ENCODE peak calls at places on chromosomes 7 and 10, in ten cellular contexts. S is fibroblast of lung, X is HCT116, K is neural progenitor cell, U is GM23248, F is H1, N is GM12878, V is H9, W is HepG2, H is SK-N-SH. A is an unnamed sample.

GRCh38 chr7:23044581-23044980 is 30.7 kb upstream of the HYCC1 start:
- DNase-seq in S (no peak), X (no peak), K (no peak), U (no peak), F (no peak), N (no peak), V (no peak), W (no peak), H (no peak), A (no peak)

GRCh38 chr10:14146501-14146900 is 184.2 kb downstream of the FRMD4A start:
- DNase-seq in S (peak; percentile 58), X (no peak), K (no peak), U (peak; percentile 48), F (no peak), N (no peak), V (no peak), W (no peak), H (no peak), A (peak; percentile 45)

GRCh38 chr10:102117391-102118159 is 2.6 kb downstream of the LDB1 start:
- DNase-seq in S (peak; percentile 73), X (no peak), K (peak; percentile 69), U (peak; percentile 76), F (no peak), N (no peak), V (peak; percentile 77), W (peak; percentile 78), H (peak; percentile 89), A (peak; percentile 48)

GRCh38 chr7:73701357-73701995 is 18.0 kb downstream of the STX1A start:
- DNase-seq in S (peak; percentile 68), X (peak; percentile 68), K (peak; percentile 75), U (peak; percentile 60), F (peak; percentile 53), N (no peak), V (peak; percentile 92), W (peak; percentile 54), H (peak; percentile 92), A (peak; percentile 50)

GRCh38 chr10:132762267-132762666 is 23.7 kb downstream of the NKX6-2 start:
- DNase-seq in S (peak; percentile 23), X (no peak), K (no peak), U (no peak), F (no peak), N (no peak), V (no peak), W (no peak), H (no peak), A (peak; percentile 17)

GRCh38 chr7:80721880-80722595 is 83.6 kb downstream of the CD36 start:
- DNase-seq in S (peak; percentile 92), X (peak; percentile 63), K (peak; percentile 29), U (peak; percentile 93), F (no peak), N (no peak), V (no peak), W (no peak), H (no peak), A (peak; percentile 88)

GRCh38 chr7:20310963-20311742 is 19.5 kb upstream of the ITGB8 start:
- DNase-seq in S (peak; percentile 60), X (peak; percentile 38), K (peak; percentile 21), U (peak; percentile 66), F (no peak), N (peak; percentile 61), V (no peak), W (peak; percentile 25), H (no peak), A (no peak)

GRCh38 chr10:88117869-88118632 is 254.6 kb downstream of the PTEN start:
- DNase-seq in S (no peak), X (peak; percentile 10), K (peak; percentile 21), U (no peak), F (no peak), N (no peak), V (peak; percentile 41), W (no peak), H (no peak), A (no peak)

DNA sequence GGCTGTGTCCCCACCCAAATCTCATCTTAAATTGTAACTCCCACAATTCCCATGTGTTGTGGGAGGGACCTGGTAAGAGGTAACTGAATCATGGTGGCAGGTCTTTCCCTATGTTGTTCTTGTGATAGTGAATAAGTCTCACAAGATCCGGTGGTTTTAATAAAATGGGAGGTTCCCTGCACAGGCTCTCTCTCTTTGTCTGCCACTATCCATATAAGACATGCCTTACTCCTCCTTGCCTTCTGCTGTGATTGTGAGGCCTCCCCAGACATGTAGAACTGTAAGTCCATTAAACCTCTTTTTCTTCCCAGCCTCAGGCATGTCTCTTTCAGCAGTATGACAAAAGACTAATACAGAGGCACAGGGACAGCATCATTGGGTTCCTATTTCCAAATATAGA is 381.2 kb downstream of the SFMBT2 start:
- DNase-seq in S (no peak), X (no peak), K (no peak), U (no peak), F (no peak), N (no peak), V (no peak), W (no peak), H (no peak), A (no peak)
- H2AFZ ChIP-seq in S (no peak overlapping the region), X (no peak overlapping the region), K (no peak overlapping the region), U (no peak overlapping the region), F (no peak overlapping the region), N (no peak overlapping the region), V (no peak overlapping the region), W (no peak overlapping the region), H (no peak overlapping the region), A (no peak overlapping the region)

GRCh38 chr7:2530076-2530967 is 10.7 kb downstream of the LFNG start:
- DNase-seq in S (peak; percentile 40), X (no peak), K (peak; percentile 11), U (peak; percentile 60), F (no peak), N (peak; percentile 39), V (no peak), W (no peak), H (no peak), A (no peak)

GRCh38 chr7:2527505-2528464 is 8.2 kb downstream of the LFNG start:
- DNase-seq in S (peak; percentile 82), X (no peak), K (no peak), U (peak; percentile 92), F (no peak), N (no peak), V (no peak), W (peak; percentile 84), H (no peak), A (peak; percentile 70)

GRCh38 chr7:2529161-2530075 is 9.8 kb downstream of the LFNG start:
- DNase-seq in S (peak; percentile 69), X (no peak), K (no peak), U (peak; percentile 90), F (no peak), N (no peak), V (no peak), W (no peak), H (no peak), A (peak; percentile 53)

GRCh38 chr7:2526659-2527504 is 7.3 kb downstream of the LFNG start:
- DNase-seq in S (no peak), X (no peak), K (no peak), U (no peak), F (no peak), N (no peak), V (no peak), W (no peak), H (no peak), A (no peak)

GRCh38 chr7:2528481-2529095 is 9.0 kb downstream of the LFNG start:
- DNase-seq in S (no peak), X (no peak), K (no peak), U (no peak), F (no peak), N (no peak), V (no peak), W (no peak), H (no peak), A (no peak)
- H4K20me1 ChIP-seq in S (no peaks in the 10 kb centered on the region), X (no peaks in the 10 kb centered on the region), K (peaks cover 75% of the 10 kb centered on the region), U (no peaks in the 10 kb centered on the region), F (peaks cover 7% of the 10 kb centered on the region), N (no peaks in the 10 kb centered on the region), V (no peaks in the 10 kb centered on the region), W (no peaks in the 10 kb centered on the region), H (no peaks in the 10 kb centered on the region), A (peaks cover 39% of the 10 kb centered on the region)

DNA sequence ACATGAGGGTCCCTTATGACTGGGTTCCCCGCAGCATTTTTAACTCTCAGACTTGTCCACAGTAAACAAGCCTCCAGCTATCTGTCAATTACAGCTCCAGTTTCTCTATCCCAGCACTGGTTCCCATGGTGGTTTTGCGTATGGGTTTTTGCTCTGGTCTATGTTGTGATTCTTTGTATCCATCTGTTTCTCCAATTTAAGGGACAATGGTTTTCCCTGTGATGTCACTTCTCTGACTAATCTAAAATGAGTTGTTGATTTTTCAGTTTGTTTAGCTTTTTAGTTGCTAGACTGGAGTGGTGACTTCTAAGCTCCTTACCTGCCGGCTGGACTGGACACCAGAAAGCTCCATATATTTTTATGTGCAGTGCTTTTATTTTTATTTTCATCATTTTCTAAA is 303.7 kb downstream of the INHBA start:
- DNase-seq in S (no peak), X (no peak), K (no peak), U (no peak), F (no peak), N (no peak), V (no peak), W (no peak), H (no peak), A (no peak)
- H2AFZ ChIP-seq in S (no peak overlapping the region), X (no peak overlapping the region), K (no peak overlapping the region), U (no peak overlapping the region), F (no peak overlapping the region), N (no peak overlapping the region), V (peak overlapping the region; percentile 52), W (no peak overlapping the region), H (no peak overlapping the region), A (no peak overlapping the region)

GRCh38 chr7:77794000-77794399 is 4.2 kb downstream of the TMEM60 start:
- DNase-seq in S (no peak), X (no peak), K (no peak), U (no peak), F (no peak), N (no peak), V (no peak), W (no peak), H (no peak), A (no peak)

GRCh38 chr7:77796109-77796508 is 2.1 kb downstream of the TMEM60 start:
- DNase-seq in S (no peak), X (no peak), K (no peak), U (no peak), F (no peak), N (no peak), V (no peak), W (no peak), H (no peak), A (no peak)

GRCh38 chr7:77788327-77788902 is 9.8 kb downstream of the TMEM60 start:
- DNase-seq in S (no peak), X (no peak), K (no peak), U (no peak), F (no peak), N (no peak), V (no peak), W (no peak), H (no peak), A (no peak)

GRCh38 chr7:77791336-77791735 is 6.9 kb downstream of the TMEM60 start:
- DNase-seq in S (no peak), X (no peak), K (no peak), U (no peak), F (no peak), N (no peak), V (no peak), W (no peak), H (no peak), A (no peak)

DNA sequence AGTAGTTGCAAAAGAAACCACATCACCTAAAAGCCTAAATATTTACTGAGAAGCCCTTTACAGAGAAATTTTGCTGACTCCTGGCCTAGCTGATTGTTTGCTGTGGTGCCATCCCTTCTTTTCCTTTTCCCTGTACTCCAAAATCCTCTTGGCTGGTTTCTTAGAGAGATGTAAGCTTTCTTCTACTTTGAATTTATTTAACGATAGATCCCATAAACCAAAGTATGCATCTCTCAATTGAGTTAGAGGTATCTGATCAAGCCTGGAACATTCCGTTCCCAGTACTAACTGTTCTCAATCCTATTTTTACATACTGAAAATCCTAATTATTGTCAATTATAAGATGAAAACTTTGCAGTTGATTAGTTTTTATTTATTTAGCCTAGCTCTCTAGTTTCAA is 6.3 kb downstream of the TMEM60 start:
- DNase-seq in S (no peak), X (no peak), K (no peak), U (no peak), F (no peak), N (no peak), V (no peak), W (no peak), H (no peak), A (no peak)
- H4K20me1 ChIP-seq in S (no peaks in the 10 kb centered on the region), X (no peaks in the 10 kb centered on the region), K (peaks cover 7% of the 10 kb centered on the region), U (no peaks in the 10 kb centered on the region), F (no peaks in the 10 kb centered on the region), N (no peaks in the 10 kb centered on the region), V (no peaks in the 10 kb centered on the region), W (no peaks in the 10 kb centered on the region), H (peaks cover 4% of the 10 kb centered on the region), A (peaks cover 2% of the 10 kb centered on the region)